ENCODE peak calls at places on chromosomes 11 and 22, in nine cellular contexts. B is AG10803, O is Panc1, T is brain microvascular endothelial cell, L is GM20000, Y is suprapubic skin, D is HL-60, R is AG09309, H is kidney epithelial cell. K is an unnamed sample.

GRCh38 chr22:50695421-50696250 is 23.0 kb downstream of the SHANK3 start:
- DNase-seq in B (no peak), O (no peak), T (no peak), L (no peak), Y (peak), D (no peak), R (no peak), H (no peak), K (no peak)

GRCh38 chr11:75024764-75025211 is 36.1 kb downstream of the NEU3 start:
- DNase-seq in B (peak), O (no peak), T (no peak), L (no peak), Y (no peak), D (no peak), R (no peak), H (no peak), K (no peak)

GRCh38 chr11:116257092-116257491 is 515.7 kb downstream of the BUD13 start:
- DNase-seq in B (no peak), O (no peak), T (no peak), L (no peak), Y (no peak), D (no peak), R (no peak), H (no peak), K (no peak)

GRCh38 chr11:81915045-81915444 is 818.6 kb downstream of the FAM181B start:
- DNase-seq in B (no peak), O (no peak), T (no peak), L (no peak), Y (no peak), D (no peak), R (no peak), H (no peak), K (no peak)

GRCh38 chr11:74462009-74462408 is 5.3 kb downstream of the KCNE3 start:
- DNase-seq in B (peak), O (no peak), T (no peak), L (no peak), Y (peak), D (peak), R (no peak), H (no peak), K (no peak)

GRCh38 chr11:119964136-119965025 is 173.5 kb downstream of the TRIM29 start:
- DNase-seq in B (no peak), O (no peak), T (no peak), L (no peak), Y (no peak), D (no peak), R (no peak), H (no peak), K (no peak)

GRCh38 chr11:4611986-4612385 is 4.0 kb upstream of the TRIM68 start:
- DNase-seq in B (no peak), O (no peak), T (no peak), L (no peak), Y (no peak), D (no peak), R (no peak), H (no peak), K (no peak)

GRCh38 chr11:70466154-70466553 is 67.8 kb downstream of the CTTN start:
- DNase-seq in B (no peak), O (no peak), T (no peak), L (no peak), Y (no peak), D (no peak), R (no peak), H (no peak), K (no peak)

GRCh38 chr11:62108017-62108750 is 15.6 kb upstream of the INCENP start:
- DNase-seq in B (peak), O (peak), T (peak), L (peak), Y (no peak), D (no peak), R (peak), H (no peak), K (peak)

GRCh38 chr11:79311461-79311860 is 129.4 kb downstream of the TENM4 start:
- DNase-seq in B (no peak), O (no peak), T (no peak), L (no peak), Y (no peak), D (no peak), R (no peak), H (no peak), K (no peak)

GRCh38 chr22:44584256-44584902 is 86.3 kb upstream of the RTL6 start:
- DNase-seq in B (no peak), O (no peak), T (no peak), L (no peak), Y (peak), D (no peak), R (no peak), H (no peak), K (no peak)

GRCh38 chr11:859394-860131 is 16.9 kb downstream of the TSPAN4 start:
- DNase-seq in B (peak), O (no peak), T (peak), L (no peak), Y (no peak), D (no peak), R (peak), H (no peak), K (no peak)

GRCh38 chr11:116696381-116696941 is 76.3 kb downstream of the BUD13 start:
- DNase-seq in B (peak), O (no peak), T (no peak), L (no peak), Y (peak), D (no peak), R (no peak), H (no peak), K (no peak)

GRCh38 chr11:119863811-119864601 is 135.0 kb upstream of the NECTIN1 start:
- DNase-seq in B (no peak), O (no peak), T (no peak), L (no peak), Y (no peak), D (no peak), R (no peak), H (no peak), K (no peak)

GRCh38 chr22:44883011-44883421 is 126.8 kb downstream of the PHF21B start:
- DNase-seq in B (no peak), O (no peak), T (no peak), L (no peak), Y (peak), D (no peak), R (no peak), H (no peak), K (no peak)

GRCh38 chr22:26756675-26757293 is 99.4 kb downstream of the MIAT start:
- DNase-seq in B (peak), O (no peak), T (peak), L (peak), Y (no peak), D (no peak), R (no peak), H (no peak), K (peak)

GRCh38 chr11:102347526-102348331 is 715 bp downstream of the BIRC2 start:
- DNase-seq in B (peak), O (no peak), T (peak), L (peak), Y (no peak), D (peak), R (no peak), H (no peak), K (no peak)

GRCh38 chr11:2904153-2905052 is 18.8 kb upstream of the CDKN1C start:
- DNase-seq in B (no peak), O (no peak), T (no peak), L (no peak), Y (no peak), D (no peak), R (no peak), H (no peak), K (no peak)

GRCh38 chr11:11533751-11534150 is 88.1 kb downstream of the GALNT18 start:
- DNase-seq in B (no peak), O (no peak), T (no peak), L (no peak), Y (no peak), D (no peak), R (no peak), H (no peak), K (no peak)

GRCh38 chr11:9052316-9052715 is 39.1 kb downstream of the SCUBE2 start:
- DNase-seq in B (no peak), O (no peak), T (no peak), L (no peak), Y (no peak), D (no peak), R (no peak), H (no peak), K (no peak)

GRCh38 chr22:17843189-17843588 is 68.9 kb upstream of the BID start:
- DNase-seq in B (no peak), O (no peak), T (no peak), L (no peak), Y (no peak), D (no peak), R (no peak), H (no peak), K (no peak)

GRCh38 chr22:17842386-17842785 is 68.1 kb upstream of the BID start:
- DNase-seq in B (no peak), O (no peak), T (no peak), L (peak), Y (no peak), D (peak), R (no peak), H (no peak), K (peak)

GRCh38 chr22:17844150-17844549 is 69.9 kb upstream of the BID start:
- DNase-seq in B (no peak), O (no peak), T (no peak), L (no peak), Y (no peak), D (no peak), R (no peak), H (no peak), K (no peak)

GRCh38 chr22:17845340-17845739 is 71.1 kb upstream of the BID start:
- DNase-seq in B (no peak), O (no peak), T (no peak), L (no peak), Y (no peak), D (no peak), R (no peak), H (no peak), K (no peak)

GRCh38 chr22:17841836-17842235 is 67.6 kb upstream of the BID start:
- DNase-seq in B (no peak), O (no peak), T (no peak), L (no peak), Y (no peak), D (no peak), R (no peak), H (no peak), K (no peak)
- TF ChIP-seq CTCF in B (no peak), O (no peak), T (no peak), L (no peak), Y (no peak), D (no peak), R (no peak), H (no peak), K (no peak)

GRCh38 chr11:15216678-15217077 is 102.0 kb downstream of the INSC start:
- DNase-seq in B (no peak), O (no peak), T (no peak), L (peak), Y (no peak), D (no peak), R (no peak), H (no peak), K (no peak)
- TF ChIP-seq CTCF in B (peak), O (peak), T (peak), L (peak), Y (no peak), D (peak), R (peak), H (peak), K (peak)

DNA sequence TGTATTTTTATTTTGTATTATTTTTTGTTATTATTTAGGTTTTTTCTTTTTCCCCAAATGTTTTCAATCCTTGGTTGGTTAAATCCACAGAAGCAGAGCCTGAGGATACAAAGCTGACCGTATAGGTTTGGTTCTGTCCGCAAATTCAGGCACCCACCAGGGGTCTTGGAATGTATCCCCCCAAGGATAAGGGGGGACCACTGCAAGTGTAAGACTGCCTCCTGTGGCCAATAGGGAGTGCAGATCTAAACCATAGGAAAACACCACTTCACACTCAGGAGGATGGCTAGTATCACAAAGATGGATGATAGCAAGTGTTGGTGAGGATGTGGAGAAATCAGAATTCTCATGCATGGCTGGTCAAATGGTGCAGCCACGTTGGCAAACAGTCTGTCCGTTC is 20.0 kb downstream of the CPT1A start:
- DNase-seq in B (no peak), O (no peak), T (no peak), L (no peak), Y (no peak), D (no peak), R (no peak), H (no peak), K (no peak)
- TF ChIP-seq CTCF in B (no peak), O (no peak), T (peak), L (no peak), Y (no peak), D (no peak), R (no peak), H (peak), K (no peak)

GRCh38 chr11:104333977-104334376 is 170.0 kb upstream of the PDGFD start:
- DNase-seq in B (no peak), O (no peak), T (no peak), L (no peak), Y (no peak), D (no peak), R (no peak), H (no peak), K (no peak)
- TF ChIP-seq CTCF in B (peak), O (peak), T (peak), L (peak), Y (no peak), D (no peak), R (peak), H (peak), K (no peak)

DNA sequence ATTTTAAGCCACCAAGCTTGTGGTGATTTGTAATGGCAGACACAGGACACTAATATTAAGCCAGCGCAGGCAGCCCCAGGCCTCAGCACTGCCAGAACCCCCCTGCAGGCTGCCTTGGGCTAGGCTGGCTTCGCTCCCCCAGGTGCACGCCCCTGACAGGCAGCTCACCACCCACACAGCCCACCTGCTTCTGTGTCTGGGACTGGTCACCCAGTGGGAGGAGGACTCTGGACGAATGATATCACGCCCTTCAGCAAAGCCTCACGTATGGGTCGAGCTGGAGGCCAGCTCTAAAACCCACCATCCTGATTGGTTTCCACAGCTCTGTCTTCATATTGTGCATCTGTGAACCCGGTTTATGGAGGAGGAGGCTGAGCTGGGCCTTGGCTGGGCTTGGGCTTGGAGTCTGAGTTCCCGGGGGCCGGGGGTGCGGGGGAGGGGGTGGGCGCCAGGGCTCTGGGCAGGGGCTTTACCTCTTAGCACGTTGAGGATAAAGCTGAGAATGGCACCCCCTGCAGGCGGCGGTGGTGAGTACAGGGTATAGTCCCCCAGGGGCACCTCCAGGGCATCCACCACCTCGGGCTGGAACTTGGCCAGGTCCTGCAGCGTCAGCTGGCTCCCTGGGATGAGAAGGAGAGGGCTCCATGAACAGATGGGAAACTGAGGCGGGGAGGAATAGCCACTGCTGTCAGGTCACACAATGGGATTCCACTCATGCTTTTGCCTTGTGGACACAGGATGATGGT is 13.8 kb downstream of the GGT5 start:
- DNase-seq in B (no peak), O (no peak), T (no peak), L (peak), Y (no peak), D (no peak), R (no peak), H (no peak), K (peak)
- TF ChIP-seq CTCF in B (peak), O (no peak), T (peak), L (peak), Y (no peak), D (peak), R (no peak), H (peak), K (peak)

GRCh38 chr11:12573707-12574106 is 100.5 kb upstream of the TEAD1 start:
- DNase-seq in B (no peak), O (no peak), T (no peak), L (no peak), Y (no peak), D (no peak), R (no peak), H (no peak), K (no peak)

GRCh38 chr11:12581923-12582322 is 92.3 kb upstream of the TEAD1 start:
- DNase-seq in B (peak), O (no peak), T (peak), L (no peak), Y (no peak), D (no peak), R (peak), H (peak), K (no peak)

GRCh38 chr11:12577746-12578644 is 96.2 kb upstream of the TEAD1 start:
- DNase-seq in B (no peak), O (no peak), T (no peak), L (no peak), Y (no peak), D (no peak), R (no peak), H (no peak), K (no peak)
- TF ChIP-seq CTCF in B (no peak), O (peak), T (peak), L (no peak), Y (no peak), D (no peak), R (peak), H (no peak), K (no peak)

K was measured in CD4-positive, alpha-beta T cell.